ENCODE peak calls at places on chromosomes 11 and 22, in eight cellular contexts. W, Y, O, G, Z, E, V and Q are unnamed samples.

GRCh38 chr22:37060801-37061610 is 9.5 kb downstream of the KCTD17 start:
- DNase-seq in W (no peak), Y (no peak), O (no peak), G (no peak), Z (no peak), E (no peak), V (no peak), Q (no peak)

GRCh38 chr11:57378166-57378565 is 2.8 kb downstream of the PRG3 start:
- DNase-seq in W (peak; percentile 43), Y (no peak), O (no peak), G (peak; percentile 37), Z (no peak), E (no peak), V (peak; percentile 48), Q (no peak)

GRCh38 chr11:77155556-77156130 is 27.6 kb downstream of the MYO7A start:
- DNase-seq in W (no peak), Y (no peak), O (no peak), G (no peak), Z (no peak), E (no peak), V (no peak), Q (no peak)

GRCh38 chr11:92224394-92225205 is at the start of gene FAT3:
- DNase-seq in W (peak; percentile 41), Y (no peak), O (peak; percentile 81), G (peak; percentile 52), Z (peak; percentile 91), E (no peak), V (peak; percentile 65), Q (peak; percentile 26)

GRCh38 chr11:126362879-126363655 is 7.6 kb downstream of the ST3GAL4 start:
- DNase-seq in W (no peak), Y (no peak), O (no peak), G (no peak), Z (no peak), E (no peak), V (no peak), Q (no peak)

GRCh38 chr11:76185931-76186401 is 20.3 kb downstream of the WNT11 start:
- DNase-seq in W (no peak), Y (no peak), O (no peak), G (peak; percentile 37), Z (no peak), E (no peak), V (peak; percentile 16), Q (no peak)

GRCh38 chr22:44807232-44807631 is 54.9 kb downstream of the ARHGAP8 start:
- DNase-seq in W (no peak), Y (no peak), O (no peak), G (no peak), Z (no peak), E (no peak), V (no peak), Q (no peak)

GRCh38 chr11:92962444-92962843 is 7.0 kb upstream of the MTNR1B start:
- DNase-seq in W (no peak), Y (no peak), O (no peak), G (no peak), Z (no peak), E (no peak), V (no peak), Q (no peak)

GRCh38 chr22:33747029-33747428 is 173.2 kb downstream of the LARGE1 start:
- DNase-seq in W (no peak), Y (no peak), O (no peak), G (no peak), Z (no peak), E (no peak), V (no peak), Q (no peak)

GRCh38 chr22:33746501-33746928 is 173.8 kb downstream of the LARGE1 start:
- DNase-seq in W (no peak), Y (no peak), O (no peak), G (no peak), Z (no peak), E (no peak), V (no peak), Q (no peak)

GRCh38 chr22:33748714-33749113 is 171.6 kb downstream of the LARGE1 start:
- DNase-seq in W (no peak), Y (no peak), O (no peak), G (no peak), Z (no peak), E (peak; percentile 71), V (no peak), Q (no peak)

GRCh38 chr22:33747576-33748180 is 172.6 kb downstream of the LARGE1 start:
- DNase-seq in W (no peak), Y (no peak), O (no peak), G (no peak), Z (no peak), E (peak; percentile 58), V (no peak), Q (no peak)

DNA sequence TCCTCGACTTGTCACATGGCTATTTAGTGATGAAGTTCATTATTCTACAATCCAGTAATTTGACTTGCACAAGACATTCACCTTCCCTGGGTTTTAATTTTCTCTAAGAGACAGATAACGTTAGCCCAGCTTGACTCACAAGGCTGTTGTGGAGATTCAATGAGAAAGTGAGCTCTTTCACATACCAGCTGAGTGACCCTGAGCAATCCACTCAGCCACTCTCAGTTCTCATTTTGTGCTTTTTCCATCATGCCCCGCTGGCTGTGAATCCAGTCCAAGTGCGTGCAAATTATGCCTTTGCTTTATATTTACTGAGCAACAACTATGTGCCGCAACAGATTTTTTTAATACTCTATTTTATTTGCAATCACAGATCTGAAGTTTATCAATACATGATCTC is 176.5 kb downstream of the LARGE1 start:
- DNase-seq in W (peak; percentile 15), Y (no peak), O (no peak), G (no peak), Z (no peak), E (no peak), V (no peak), Q (no peak)
- H3K4me3 ChIP-seq in W (no peak overlapping the region), Y (no peak overlapping the region), O (no peak overlapping the region), G (no peak overlapping the region), Z (no peak overlapping the region), E (no peak overlapping the region), V (no peak overlapping the region), Q (no peak overlapping the region)

GRCh38 chr11:130431337-130431773 is 2.9 kb upstream of the ADAMTS8 start:
- DNase-seq in W (peak; percentile 76), Y (no peak), O (peak; percentile 83), G (peak; percentile 74), Z (peak; percentile 90), E (peak; percentile 75), V (peak; percentile 70), Q (no peak)

GRCh38 chr11:130428692-130429681 is 578 bp upstream of the ADAMTS8 start:
- DNase-seq in W (no peak), Y (no peak), O (no peak), G (no peak), Z (peak; percentile 25), E (no peak), V (no peak), Q (no peak)

GRCh38 chr11:130433357-130433756 is 4.9 kb upstream of the ADAMTS8 start:
- DNase-seq in W (peak; percentile 76), Y (no peak), O (no peak), G (peak; percentile 58), Z (no peak), E (no peak), V (no peak), Q (no peak)

GRCh38 chr11:130429983-130430382 is 1.6 kb upstream of the ADAMTS8 start:
- DNase-seq in W (no peak), Y (no peak), O (no peak), G (no peak), Z (no peak), E (no peak), V (no peak), Q (no peak)

GRCh38 chr11:130431806-130432205 is 3.4 kb upstream of the ADAMTS8 start:
- DNase-seq in W (peak; percentile 76), Y (no peak), O (no peak), G (no peak), Z (no peak), E (no peak), V (peak; percentile 87), Q (no peak)
- H3K4me2 ChIP-seq in W (peak overlapping the region; percentile 68), Y (no peak overlapping the region), O (no peak overlapping the region), G (no peak overlapping the region), Z (no peak overlapping the region), E (no peak overlapping the region), V (peak overlapping the region; percentile 1), Q (no peak overlapping the region)

GRCh38 chr11:789951-790350 is at the start of gene CEND1:
- DNase-seq in W (peak; percentile 54), Y (no peak), O (peak; percentile 51), G (peak; percentile 24), Z (peak; percentile 79), E (peak; percentile 79), V (peak; percentile 82), Q (no peak)

GRCh38 chr11:791658-792534 is 2.0 kb upstream of the CEND1 start:
- DNase-seq in W (no peak), Y (no peak), O (no peak), G (no peak), Z (no peak), E (no peak), V (no peak), Q (no peak)

GRCh38 chr11:788953-789940 is 643 bp downstream of the CEND1 start:
- DNase-seq in W (no peak), Y (no peak), O (no peak), G (no peak), Z (no peak), E (peak; percentile 62), V (no peak), Q (no peak)

GRCh38 chr11:792535-792821 is 2.6 kb upstream of the CEND1 start:
- DNase-seq in W (no peak), Y (no peak), O (no peak), G (no peak), Z (no peak), E (no peak), V (no peak), Q (no peak)

DNA sequence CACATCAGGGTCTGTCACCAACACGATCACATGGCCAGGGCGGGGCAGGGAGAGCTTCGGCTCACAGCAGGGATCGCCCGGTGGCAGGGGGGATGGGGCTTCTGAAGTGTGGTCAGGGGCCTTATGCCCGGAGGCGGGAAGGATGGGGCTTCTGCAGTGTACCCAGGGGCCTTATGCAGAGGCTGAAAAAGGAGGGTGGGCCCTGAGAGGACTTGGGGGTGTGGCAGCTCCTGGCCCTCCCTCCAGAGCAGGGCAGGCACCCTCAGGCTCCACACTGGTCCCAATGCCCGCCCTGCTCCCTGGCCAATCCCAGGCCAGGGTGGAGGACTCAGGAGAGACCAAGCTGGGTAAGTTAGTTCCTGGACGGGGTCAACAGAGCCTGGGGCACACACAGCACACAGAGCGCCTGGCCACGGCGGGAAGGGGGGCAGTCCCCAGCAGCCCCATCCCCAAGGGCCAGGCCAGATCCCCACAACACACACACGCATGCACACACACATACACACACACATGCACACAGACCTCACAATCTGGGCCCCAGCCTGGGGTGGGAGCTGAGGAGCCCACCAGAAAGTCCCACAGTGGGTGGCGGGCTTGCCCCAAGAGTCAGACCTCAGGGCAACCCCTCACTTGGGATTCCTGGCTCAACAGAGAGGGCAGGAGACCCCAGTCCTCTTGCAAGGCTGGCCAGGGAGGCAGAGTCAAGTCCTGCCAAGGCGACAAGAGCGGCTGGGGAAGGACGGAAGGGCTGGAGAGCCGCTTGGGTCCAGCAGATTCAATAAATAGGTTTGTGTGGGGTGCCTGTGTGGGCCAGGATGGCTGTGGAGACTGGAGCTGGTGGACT is 1.1 kb upstream of the CEND1 start:
- DNase-seq in W (no peak), Y (no peak), O (no peak), G (peak; percentile 30), Z (peak; percentile 63), E (no peak), V (peak; percentile 58), Q (no peak)
- H3K4me1 ChIP-seq in W (peaks cover 7% of the 10 kb centered on the region), Y (peaks cover 3% of the 10 kb centered on the region), O (peaks cover 15% of the 10 kb centered on the region), G (peaks cover 32% of the 10 kb centered on the region), Z (peaks cover 23% of the 10 kb centered on the region), E (peaks cover 35% of the 10 kb centered on the region), V (no peaks in the 10 kb centered on the region), Q (peaks cover 13% of the 10 kb centered on the region)

DNA sequence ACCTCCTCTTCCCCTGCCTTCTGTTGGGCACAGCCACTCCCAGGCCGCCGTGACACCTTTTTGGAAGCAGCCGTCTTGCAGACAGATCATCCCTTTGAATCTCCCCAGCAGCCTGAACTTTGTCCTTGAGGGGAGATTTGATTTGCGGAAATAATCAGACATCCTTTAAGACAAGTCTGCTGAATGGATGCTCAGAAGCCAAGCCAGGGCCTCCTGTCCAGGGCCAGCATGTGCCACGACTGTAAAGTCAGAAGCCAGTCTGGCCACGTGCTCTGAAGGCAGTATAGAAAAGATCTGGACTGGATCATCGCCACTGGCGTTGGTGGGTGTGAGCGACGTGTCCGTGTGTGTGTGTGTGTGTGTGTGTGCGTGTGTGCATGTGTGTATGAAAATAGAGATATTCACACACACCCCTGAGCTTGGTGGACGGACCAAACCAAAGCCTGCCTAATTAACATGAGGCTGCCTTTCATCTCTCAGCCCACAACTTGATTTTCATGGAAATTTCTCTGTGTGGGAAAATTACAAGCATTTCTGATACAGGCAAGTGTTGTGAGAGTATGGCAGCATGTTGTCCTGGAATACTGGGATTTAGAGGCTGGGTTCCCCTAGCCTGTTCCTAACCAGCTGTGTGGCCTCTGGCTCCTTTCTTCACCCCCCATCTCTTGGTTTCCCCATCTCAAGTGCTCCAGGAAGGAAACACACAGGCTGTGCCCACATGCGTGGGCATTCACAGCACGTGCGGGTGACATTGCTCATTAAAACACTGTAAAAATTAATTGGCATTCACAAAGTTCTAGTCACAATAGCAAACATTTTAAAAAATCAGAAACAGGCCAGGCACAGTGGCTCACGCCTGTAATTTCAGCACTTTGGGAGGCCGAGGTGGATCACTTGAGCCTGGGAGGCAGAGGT is 61.8 kb upstream of the WNT7B start:
- DNase-seq in W (no peak), Y (no peak), O (no peak), G (no peak), Z (no peak), E (no peak), V (no peak), Q (no peak)
- H3K4me3 ChIP-seq in W (no peak overlapping the region), Y (no peak overlapping the region), O (no peak overlapping the region), G (no peak overlapping the region), Z (no peak overlapping the region), E (no peak overlapping the region), V (no peak overlapping the region), Q (no peak overlapping the region)